ENCODE peak calls at places on chromosomes 12 and 14, in eight cellular contexts. X is NCI-H748 treated with DMSO at 0.1 percent for 48 hours; T is ELR; J is RPMI7951; U is AG09309; G is KBM-7; Y is stimulated activated naive CD8-positive, alpha-beta T cell treated with anti-CD3 and anti-CD28 coated beads, Interleukin-15, Interleukin-2, amounts not matched to agents 100 U/mL and 50 U/mL, for 24 hours; Z is left ventricle myocardium superior. B is an unnamed sample.

GRCh38 chr14:93263416-93263815 is 56.4 kb downstream of the UBR7 start:
- DNase-seq in X (no peak), T (peak; percentile 17), J (no peak), U (no peak), G (no peak), Y (no peak), Z (no peak), B (no peak)

GRCh38 chr12:53593031-53593430 is 33.2 kb downstream of the ATF7 start:
- DNase-seq in X (no peak), T (no peak), J (no peak), U (no peak), G (no peak), Y (no peak), Z (no peak), B (no peak)

GRCh38 chr12:124829008-124829707 is 34.5 kb downstream of the SCARB1 start:
- DNase-seq in X (no peak), T (peak; percentile 98), J (peak; percentile 87), U (peak; percentile 76), G (peak; percentile 32), Y (no peak), Z (no peak), B (no peak)

GRCh38 chr12:47736877-47737676 is 11.8 kb upstream of the ENDOU start:
- DNase-seq in X (no peak), T (no peak), J (peak; percentile 97), U (no peak), G (no peak), Y (no peak), Z (peak; percentile 94), B (peak; percentile 84)

GRCh38 chr14:75280831-75281690 is 2.4 kb downstream of the FOS start:
- DNase-seq in X (no peak), T (no peak), J (peak; percentile 16), U (no peak), G (no peak), Y (no peak), Z (no peak), B (no peak)

GRCh38 chr12:1218369-1218768 is 227.3 kb downstream of the ERC1 start:
- DNase-seq in X (no peak), T (no peak), J (no peak), U (no peak), G (no peak), Y (no peak), Z (no peak), B (no peak)

GRCh38 chr12:50246873-50247612 is 36.3 kb downstream of the LIMA1 start:
- DNase-seq in X (no peak), T (peak; percentile 98), J (peak; percentile 99), U (peak; percentile 93), G (peak; percentile 55), Y (peak; percentile 31), Z (peak; percentile 71), B (peak; percentile 83)

GRCh38 chr12:98737327-98737722 is 92.2 kb downstream of the APAF1 start:
- DNase-seq in X (no peak), T (no peak), J (no peak), U (no peak), G (no peak), Y (no peak), Z (no peak), B (no peak)

GRCh38 chr14:33711761-33712160 is 239.1 kb downstream of the EGLN3 start:
- DNase-seq in X (no peak), T (no peak), J (no peak), U (no peak), G (no peak), Y (no peak), Z (no peak), B (no peak)

GRCh38 chr12:25253371-25254068 is 2.8 kb upstream of the KRAS start:
- DNase-seq in X (no peak), T (no peak), J (no peak), U (no peak), G (no peak), Y (no peak), Z (no peak), B (no peak)